ENCODE peak calls at places on chromosomes 6 and 20, in ten cellular contexts. N is heart left ventricle, X is tibial nerve, M is prostate gland, Y is transverse colon, H is HCT116, C is A549, F is upper lobe of left lung, I is Peyer's patch, U is lower leg skin. T is an unnamed sample.

GRCh38 chr20:47148059-47148458 is 208.4 kb downstream of the ZMYND8 start:
- DNase-seq in I (no peak), C (no peak), F (no peak), X (no peak), M (no peak), U (no peak), N (no peak), H (no peak), Y (no peak), T (no peak)

GRCh38 chr20:16434087-16434664 is 139.1 kb downstream of the KIF16B start:
- DNase-seq in M (no peak), X (peak), I (peak), C (peak), N (peak), Y (peak), F (no peak), U (no peak), H (peak), T (peak)

GRCh38 chr6:97047473-97048201 is 123.1 kb downstream of the KLHL32 start:
- DNase-seq in F (no peak), X (no peak), C (no peak), I (no peak), N (no peak), U (no peak), Y (no peak), M (no peak), H (no peak), T (no peak)

GRCh38 chr6:79781916-79782315 is 150.8 kb downstream of the SH3BGRL2 start:
- DNase-seq in F (no peak), C (no peak), N (no peak), Y (no peak), H (no peak), X (no peak), M (no peak), I (no peak), U (no peak), T (no peak)

GRCh38 chr6:18674346-18674745 is 287.2 kb downstream of the RNF144B start:
- DNase-seq in F (no peak), M (no peak), C (no peak), U (no peak), N (no peak), X (no peak), Y (no peak), H (no peak), I (no peak), T (no peak)

GRCh38 chr20:32968833-32969241 is 35.4 kb downstream of the SUN5 start:
- DNase-seq in N (no peak), F (no peak), I (no peak), H (no peak), X (no peak), Y (no peak), U (no peak), C (no peak), M (no peak), T (no peak)

GRCh38 chr6:106628658-106629102 is 618 bp downstream of the RTN4IP1 start:
- DNase-seq in I (no peak), M (no peak), X (no peak), F (no peak), H (no peak), U (no peak), Y (no peak), C (no peak), N (no peak), T (no peak)

GRCh38 chr20:8690074-8690473 is 378.8 kb upstream of the PLCB4 start:
- DNase-seq in X (no peak), N (no peak), I (no peak), F (no peak), H (no peak), U (no peak), C (no peak), M (no peak), Y (no peak), T (no peak)

GRCh38 chr6:158841358-158841757 is 22.2 kb upstream of the EZR start:
- DNase-seq in Y (no peak), X (no peak), N (no peak), U (no peak), F (no peak), M (no peak), C (no peak), I (no peak), H (no peak), T (no peak)

GRCh38 chr20:5013682-5014447 is 12.6 kb upstream of the SLC23A2 start:
- DNase-seq in F (no peak), X (no peak), Y (no peak), U (no peak), N (no peak), M (no peak), I (no peak), H (no peak), C (no peak), T (no peak)

GRCh38 chr6:38427492-38428210 is 212.1 kb downstream of the BTBD9 start:
- DNase-seq in H (no peak), Y (no peak), N (no peak), X (no peak), M (no peak), C (no peak), I (no peak), F (no peak), U (no peak), T (no peak)

GRCh38 chr6:159788757-159789376 is 535 bp downstream of the TCP1 start:
- DNase-seq in C (peak), F (peak), U (peak), I (peak), Y (peak), N (peak), X (no peak), H (no peak), M (peak), T (peak)

GRCh38 chr6:7958464-7958863 is 47.9 kb upstream of the TXNDC5 start:
- DNase-seq in M (no peak), I (no peak), Y (no peak), U (no peak), F (no peak), C (no peak), H (no peak), X (no peak), N (no peak), T (no peak)

GRCh38 chr6:152720964-152721363 is 23.3 kb downstream of the MYCT1 start:
- DNase-seq in N (no peak), H (peak), C (no peak), I (no peak), X (no peak), U (no peak), M (no peak), F (no peak), Y (no peak), T (no peak)
- TF ChIP-seq POLR2A in N (no peak), H (no peak), C (no peak), I (no peak), X (no peak), U (no peak), M (no peak), F (no peak), Y (no peak), T (no peak)

DNA sequence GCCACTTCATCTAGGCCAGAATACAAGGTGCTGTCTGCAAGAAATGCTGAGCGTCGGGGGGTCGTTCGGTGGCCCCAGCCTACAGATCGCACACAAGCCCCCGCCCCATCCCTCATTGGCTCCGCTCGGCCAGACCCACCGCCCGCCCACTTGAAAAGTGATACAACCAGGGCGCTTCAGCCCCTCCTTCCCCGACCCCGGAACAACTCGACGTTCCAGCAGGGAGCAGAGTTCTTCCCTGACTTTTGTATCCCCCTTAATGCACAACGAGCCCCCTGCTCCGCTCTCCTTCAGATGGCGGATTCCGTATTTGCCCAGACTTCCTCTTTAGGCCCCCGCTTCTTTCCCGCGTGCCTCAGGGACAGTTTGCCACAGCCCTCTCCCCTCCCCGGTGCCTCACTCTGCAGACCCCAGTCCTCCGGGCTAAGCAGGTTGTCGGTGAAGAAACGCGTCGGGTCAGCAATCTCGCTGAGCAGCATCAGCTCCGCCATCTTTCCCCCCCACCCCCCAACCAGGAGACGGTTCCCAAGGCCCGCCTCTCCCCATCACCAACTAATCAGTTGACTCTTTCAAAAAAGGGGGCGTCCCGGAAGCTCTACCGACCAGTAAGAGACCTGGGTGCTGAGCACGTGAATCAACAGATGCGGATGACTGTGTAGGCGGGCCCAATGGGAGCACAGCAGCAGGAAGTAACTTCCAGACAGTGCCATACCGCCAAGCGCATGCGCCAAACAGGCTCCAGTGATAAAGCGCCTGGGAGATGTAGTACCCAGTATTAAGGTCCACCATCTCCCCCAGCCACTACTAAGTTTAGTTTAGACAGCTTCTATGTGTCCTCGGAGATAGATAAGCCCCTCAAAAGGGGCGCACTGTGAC is at the start of gene ATF6B:
- DNase-seq in H (peak), Y (peak), M (peak), N (peak), C (peak), I (peak), X (peak), U (peak), F (no peak), T (peak)
- TF ChIP-seq POLR2A in H (no peak), Y (peak), M (peak), N (no peak), C (peak), I (peak), X (peak), U (no peak), F (peak), T (peak)

GRCh38 chr6:30515967-30516753 is 26.9 kb downstream of the HLA-E start:
- DNase-seq in C (peak), X (peak), Y (peak), H (peak), U (peak), F (peak), I (peak), M (peak), N (peak), T (peak)
- TF ChIP-seq POLR2A in C (no peak), X (peak), Y (peak), H (no peak), U (no peak), F (no peak), I (peak), M (no peak), N (no peak), T (no peak)

GRCh38 chr20:46117704-46118467 is at the start of gene CD40:
- DNase-seq in F (peak), H (peak), N (peak), M (peak), X (peak), I (peak), C (peak), Y (peak), U (peak), T (no peak)
- TF ChIP-seq POLR2A in F (no peak), H (peak), N (no peak), M (peak), X (peak), I (no peak), C (peak), Y (peak), U (no peak), T (no peak)

GRCh38 chr20:63641792-63642517 is 11.3 kb downstream of the STMN3 start:
- DNase-seq in N (peak), M (peak), F (peak), X (peak), C (peak), Y (peak), I (peak), U (peak), H (peak), T (peak)
- TF ChIP-seq POLR2A in N (no peak), M (peak), F (no peak), X (no peak), C (peak), Y (no peak), I (no peak), U (no peak), H (peak), T (no peak)